ENCODE peak calls at places on chromosomes 7 and 10, in seven cellular contexts. One of them, this sample, is unnamed.
A peak's percentile ranks its signal among the peaks of the same experiment; 100 is the strongest.

GRCh38 chr10:78783753-78784152 is 285.0 kb upstream of the ZMIZ1 start:
- DNase-seq in spleen: peak; percentile 32
- DNase-seq in A549: no peak
- DNase-seq in transverse colon: no peak
- DNase-seq in right lobe of liver: no peak
- DNase-seq in tibial nerve: no peak
- DNase-seq in IMR-90: no peak
- DNase-seq in this sample: peak; percentile 12

GRCh38 chr10:62380002-62380401 is 5.8 kb downstream of the ZNF365 start:
- DNase-seq in spleen: no peak
- DNase-seq in A549: peak; percentile 76
- DNase-seq in transverse colon: no peak
- DNase-seq in right lobe of liver: no peak
- DNase-seq in tibial nerve: no peak
- DNase-seq in IMR-90: peak; percentile 92
- DNase-seq in this sample: no peak

GRCh38 chr7:91718071-91718470 is 162.4 kb downstream of the MTERF1 start:
- DNase-seq in spleen: no peak
- DNase-seq in A549: no peak
- DNase-seq in transverse colon: no peak
- DNase-seq in right lobe of liver: no peak
- DNase-seq in tibial nerve: no peak
- DNase-seq in IMR-90: no peak
- DNase-seq in this sample: no peak

GRCh38 chr7:157785021-157785441 is 448.2 kb downstream of the DNAJB6 start:
- DNase-seq in spleen: peak; percentile 72
- DNase-seq in A549: no peak
- DNase-seq in transverse colon: no peak
- DNase-seq in right lobe of liver: no peak
- DNase-seq in tibial nerve: no peak
- DNase-seq in IMR-90: no peak
- DNase-seq in this sample: no peak

GRCh38 chr7:123871998-123872867 is 27.3 kb downstream of the HYAL4 start:
- DNase-seq in spleen: peak; percentile 64
- DNase-seq in A549: peak; percentile 73
- DNase-seq in transverse colon: peak; percentile 33
- DNase-seq in right lobe of liver: peak; percentile 48
- DNase-seq in tibial nerve: no peak
- DNase-seq in IMR-90: peak; percentile 42
- DNase-seq in this sample: peak; percentile 27

GRCh38 chr7:1137517-1138167 is 22.4 kb downstream of the ZFAND2A start:
- DNase-seq in spleen: no peak
- DNase-seq in A549: peak; percentile 16
- DNase-seq in transverse colon: no peak
- DNase-seq in right lobe of liver: no peak
- DNase-seq in tibial nerve: no peak
- DNase-seq in IMR-90: no peak
- DNase-seq in this sample: no peak

GRCh38 chr7:9124320-9124719 is 690.9 kb downstream of the NXPH1 start:
- DNase-seq in spleen: no peak
- DNase-seq in A549: no peak
- DNase-seq in transverse colon: no peak
- DNase-seq in right lobe of liver: no peak
- DNase-seq in tibial nerve: no peak
- DNase-seq in IMR-90: no peak
- DNase-seq in this sample: no peak

GRCh38 chr7:15104411-15105092 is 202.0 kb upstream of the DGKB start:
- DNase-seq in spleen: no peak
- DNase-seq in A549: no peak
- DNase-seq in transverse colon: no peak
- DNase-seq in right lobe of liver: no peak
- DNase-seq in tibial nerve: no peak
- DNase-seq in IMR-90: no peak
- DNase-seq in this sample: no peak

GRCh38 chr7:55032069-55032699 is 13.4 kb downstream of the EGFR start:
- DNase-seq in spleen: no peak
- DNase-seq in A549: no peak
- DNase-seq in transverse colon: no peak
- DNase-seq in right lobe of liver: no peak
- DNase-seq in tibial nerve: no peak
- DNase-seq in IMR-90: no peak
- DNase-seq in this sample: no peak

GRCh38 chr7:123747620-123748141 is 1.1 kb downstream of the WASL start:
- DNase-seq in spleen: peak; percentile 72
- DNase-seq in A549: peak; percentile 72
- DNase-seq in transverse colon: peak; percentile 68
- DNase-seq in right lobe of liver: peak; percentile 63
- DNase-seq in tibial nerve: peak; percentile 16
- DNase-seq in IMR-90: peak; percentile 88
- DNase-seq in this sample: peak; percentile 18

GRCh38 chr10:122142652-122143237 is 128.4 kb upstream of the BTBD16 start:
- DNase-seq in spleen: peak; percentile 82
- DNase-seq in A549: no peak
- DNase-seq in transverse colon: no peak
- DNase-seq in right lobe of liver: peak; percentile 48
- DNase-seq in tibial nerve: no peak
- DNase-seq in IMR-90: no peak
- DNase-seq in this sample: no peak

GRCh38 chr10:92123031-92123450 is 167.8 kb downstream of the CPEB3 start:
- DNase-seq in spleen: no peak
- DNase-seq in A549: no peak
- DNase-seq in transverse colon: no peak
- DNase-seq in right lobe of liver: no peak
- DNase-seq in tibial nerve: no peak
- DNase-seq in IMR-90: no peak
- DNase-seq in this sample: no peak

GRCh38 chr10:109875828-109876821 is 47.2 kb downstream of the XPNPEP1 start:
- DNase-seq in spleen: no peak
- DNase-seq in A549: no peak
- DNase-seq in transverse colon: no peak
- DNase-seq in right lobe of liver: no peak
- DNase-seq in tibial nerve: no peak
- DNase-seq in IMR-90: no peak
- DNase-seq in this sample: no peak

GRCh38 chr7:35036361-35037171 is 719 bp downstream of the DPY19L1 start:
- DNase-seq in spleen: peak; percentile 92
- DNase-seq in A549: peak; percentile 59
- DNase-seq in transverse colon: peak; percentile 64
- DNase-seq in right lobe of liver: peak; percentile 79
- DNase-seq in tibial nerve: peak; percentile 17
- DNase-seq in IMR-90: peak; percentile 53
- DNase-seq in this sample: peak; percentile 41

GRCh38 chr10:117174439-117175214 is 22.7 kb upstream of the KCNK18 start:
- DNase-seq in spleen: peak; percentile 90
- DNase-seq in A549: peak; percentile 80
- DNase-seq in transverse colon: peak; percentile 90
- DNase-seq in right lobe of liver: peak; percentile 80
- DNase-seq in tibial nerve: peak; percentile 66
- DNase-seq in IMR-90: peak; percentile 57
- DNase-seq in this sample: peak; percentile 66

GRCh38 chr10:110077436-110078120 is 69.8 kb downstream of the ADD3 start:
- DNase-seq in spleen: no peak
- DNase-seq in A549: no peak
- DNase-seq in transverse colon: no peak
- DNase-seq in right lobe of liver: no peak
- DNase-seq in tibial nerve: no peak
- DNase-seq in IMR-90: no peak
- DNase-seq in this sample: no peak

GRCh38 chr10:17415046-17415643 is 39.2 kb downstream of the ST8SIA6 start:
- DNase-seq in spleen: no peak
- DNase-seq in A549: no peak
- DNase-seq in transverse colon: no peak
- DNase-seq in right lobe of liver: no peak
- DNase-seq in tibial nerve: no peak
- DNase-seq in IMR-90: peak; percentile 3
- DNase-seq in this sample: no peak

GRCh38 chr7:157355784-157356511 is 19.1 kb downstream of the DNAJB6 start:
- DNase-seq in spleen: no peak
- DNase-seq in A549: no peak
- DNase-seq in transverse colon: no peak
- DNase-seq in right lobe of liver: no peak
- DNase-seq in tibial nerve: no peak
- DNase-seq in IMR-90: peak; percentile 13
- DNase-seq in this sample: no peak

GRCh38 chr7:65325793-65326432 is 47.7 kb upstream of the ZNF92 start:
- DNase-seq in spleen: no peak
- DNase-seq in A549: no peak
- DNase-seq in transverse colon: no peak
- DNase-seq in right lobe of liver: no peak
- DNase-seq in tibial nerve: no peak
- DNase-seq in IMR-90: peak; percentile 6
- DNase-seq in this sample: no peak

GRCh38 chr10:124059552-124059951 is 33.8 kb downstream of the CHST15 start:
- DNase-seq in spleen: no peak
- DNase-seq in A549: no peak
- DNase-seq in transverse colon: no peak
- DNase-seq in right lobe of liver: no peak
- DNase-seq in tibial nerve: no peak
- DNase-seq in IMR-90: no peak
- DNase-seq in this sample: no peak

GRCh38 chr10:93223336-93223735 is 149.6 kb downstream of the CYP26A1 start:
- DNase-seq in spleen: no peak
- DNase-seq in A549: no peak
- DNase-seq in transverse colon: no peak
- DNase-seq in right lobe of liver: no peak
- DNase-seq in tibial nerve: no peak
- DNase-seq in IMR-90: no peak
- DNase-seq in this sample: no peak

GRCh38 chr7:31890198-31890597 is 180.0 kb downstream of the PDE1C start:
- DNase-seq in spleen: no peak
- DNase-seq in A549: no peak
- DNase-seq in transverse colon: peak; percentile 12
- DNase-seq in right lobe of liver: no peak
- DNase-seq in tibial nerve: no peak
- DNase-seq in IMR-90: peak; percentile 33
- DNase-seq in this sample: no peak

GRCh38 chr7:31991846-31992245 is 78.4 kb downstream of the PDE1C start:
- DNase-seq in spleen: no peak
- DNase-seq in A549: no peak
- DNase-seq in transverse colon: no peak
- DNase-seq in right lobe of liver: no peak
- DNase-seq in tibial nerve: no peak
- DNase-seq in IMR-90: peak; percentile 40
- DNase-seq in this sample: no peak

GRCh38 chr7:24341677-24342076 is 57.7 kb downstream of the NPY start:
- DNase-seq in spleen: no peak
- DNase-seq in A549: no peak
- DNase-seq in transverse colon: no peak
- DNase-seq in right lobe of liver: no peak
- DNase-seq in tibial nerve: no peak
- DNase-seq in IMR-90: no peak
- DNase-seq in this sample: no peak

GRCh38 chr7:134034652-134035051 is 92.5 kb upstream of the LRGUK start:
- DNase-seq in spleen: no peak
- DNase-seq in A549: peak; percentile 75
- DNase-seq in transverse colon: no peak
- DNase-seq in right lobe of liver: no peak
- DNase-seq in tibial nerve: no peak
- DNase-seq in IMR-90: no peak
- DNase-seq in this sample: no peak

GRCh38 chr7:111183373-111183772 is 92.4 kb downstream of the LRRN3 start:
- DNase-seq in spleen: no peak
- DNase-seq in A549: no peak
- DNase-seq in transverse colon: no peak
- DNase-seq in right lobe of liver: no peak
- DNase-seq in tibial nerve: no peak
- DNase-seq in IMR-90: peak; percentile 5
- DNase-seq in this sample: no peak

GRCh38 chr7:54904986-54905385 is 113.8 kb upstream of the EGFR start:
- DNase-seq in spleen: no peak
- DNase-seq in A549: no peak
- DNase-seq in transverse colon: no peak
- DNase-seq in right lobe of liver: no peak
- DNase-seq in tibial nerve: no peak
- DNase-seq in IMR-90: no peak
- DNase-seq in this sample: no peak

GRCh38 chr10:71771821-71772617 is 1.3 kb downstream of the VSIR start:
- DNase-seq in spleen: no peak
- DNase-seq in A549: peak; percentile 57
- DNase-seq in transverse colon: peak; percentile 69
- DNase-seq in right lobe of liver: no peak
- DNase-seq in tibial nerve: no peak
- DNase-seq in IMR-90: peak; percentile 66
- DNase-seq in this sample: peak; percentile 92

GRCh38 chr7:117127585-117128168 is 174.4 kb downstream of the ST7 start:
- DNase-seq in spleen: no peak
- DNase-seq in A549: peak; percentile 69
- DNase-seq in transverse colon: peak; percentile 49
- DNase-seq in right lobe of liver: no peak
- DNase-seq in tibial nerve: peak; percentile 26
- DNase-seq in IMR-90: peak; percentile 72
- DNase-seq in this sample: peak; percentile 23

GRCh38 chr10:32379314-32379949 is 32.5 kb upstream of the EPC1 start:
- DNase-seq in spleen: no peak
- DNase-seq in A549: peak; percentile 66
- DNase-seq in transverse colon: no peak
- DNase-seq in right lobe of liver: no peak
- DNase-seq in tibial nerve: no peak
- DNase-seq in IMR-90: peak; percentile 68
- DNase-seq in this sample: no peak

GRCh38 chr7:76303829-76304505 is 1.5 kb downstream of the HSPB1 start:
- DNase-seq in spleen: no peak
- DNase-seq in A549: peak; percentile 58
- DNase-seq in transverse colon: no peak
- DNase-seq in right lobe of liver: no peak
- DNase-seq in tibial nerve: no peak
- DNase-seq in IMR-90: peak; percentile 50
- DNase-seq in this sample: no peak
- TF ChIP-seq POLR2A in spleen: no peak
- TF ChIP-seq POLR2A in A549: no peak
- TF ChIP-seq POLR2A in transverse colon: no peak
- TF ChIP-seq POLR2A in right lobe of liver: no peak
- TF ChIP-seq POLR2A in tibial nerve: no peak
- TF ChIP-seq POLR2A in IMR-90: no peak
- TF ChIP-seq POLR2A in this sample: no peak

GRCh38 chr7:102916426-102916825 is 3.6 kb downstream of the LRRC17 start:
- DNase-seq in spleen: no peak
- DNase-seq in A549: no peak
- DNase-seq in transverse colon: no peak
- DNase-seq in right lobe of liver: no peak
- DNase-seq in tibial nerve: no peak
- DNase-seq in IMR-90: peak; percentile 84
- DNase-seq in this sample: no peak
- H3K4me1 ChIP-seq in spleen: no peaks in the 10 kb centered on the region
- H3K4me1 ChIP-seq in A549: peaks cover 10% of the 10 kb centered on the region
- H3K4me1 ChIP-seq in transverse colon: no peaks in the 10 kb centered on the region
- H3K4me1 ChIP-seq in right lobe of liver: no peaks in the 10 kb centered on the region
- H3K4me1 ChIP-seq in tibial nerve: no peaks in the 10 kb centered on the region
- H3K4me1 ChIP-seq in IMR-90: peaks cover 13% of the 10 kb centered on the region
- H3K4me1 ChIP-seq in this sample: no peaks in the 10 kb centered on the region

GRCh38 chr10:47301833-47302232 is 1.8 kb downstream of the GDF10 start:
- DNase-seq in spleen: no peak
- DNase-seq in A549: no peak
- DNase-seq in transverse colon: no peak
- DNase-seq in right lobe of liver: no peak
- DNase-seq in tibial nerve: no peak
- DNase-seq in IMR-90: no peak
- DNase-seq in this sample: no peak
- H3K27ac ChIP-seq in spleen: no peak overlapping the region
- H3K27ac ChIP-seq in A549: no peak overlapping the region
- H3K27ac ChIP-seq in transverse colon: no peak overlapping the region
- H3K27ac ChIP-seq in right lobe of liver: no peak overlapping the region
- H3K27ac ChIP-seq in tibial nerve: no peak overlapping the region
- H3K27ac ChIP-seq in IMR-90: no peak overlapping the region
- H3K27ac ChIP-seq in this sample: no peak overlapping the region

GRCh38 chr10:74825033-74825370 is 1.4 kb upstream of the KAT6B start:
- DNase-seq in spleen: peak; percentile 93
- DNase-seq in A549: no peak
- DNase-seq in transverse colon: peak; percentile 54
- DNase-seq in right lobe of liver: peak; percentile 49
- DNase-seq in tibial nerve: no peak
- DNase-seq in IMR-90: no peak
- DNase-seq in this sample: peak; percentile 69
- TF ChIP-seq POLR2A in spleen: no peak
- TF ChIP-seq POLR2A in A549: no peak
- TF ChIP-seq POLR2A in transverse colon: no peak
- TF ChIP-seq POLR2A in right lobe of liver: no peak
- TF ChIP-seq POLR2A in tibial nerve: no peak
- TF ChIP-seq POLR2A in IMR-90: no peak
- TF ChIP-seq POLR2A in this sample: no peak